ENCODE peak calls at places on chromosomes 1 and 21, in six cellular contexts. L is IMR-90, H is HEK293T, N is A549, I is K562, R is HepG2. Y is an unnamed sample.

GRCh38 chr1:229117664-229118300 is 153.1 kb upstream of the RAB4A start:
- DNase-seq in R (no peak), L (peak; percentile 49), I (no peak), N (no peak), H (no peak), Y (no peak)

GRCh38 chr1:147745271-147745670 is 15.1 kb downstream of the GJA5 start:
- DNase-seq in I (peak; percentile 27), H (no peak), N (no peak), R (no peak), L (no peak), Y (no peak)

GRCh38 chr1:232012773-232013386 is 386.3 kb downstream of the DISC1 start:
- DNase-seq in H (no peak), I (no peak), L (peak; percentile 96), R (no peak), N (no peak), Y (no peak)

GRCh38 chr1:45804671-45804973 is 1.2 kb downstream of the MAST2 start:
- DNase-seq in H (no peak), R (no peak), L (no peak), N (no peak), I (no peak), Y (no peak)

GRCh38 chr21:41369105-41369914 is 7.5 kb downstream of the MX2 start:
- DNase-seq in I (no peak), R (peak; percentile 40), L (no peak), N (no peak), H (no peak), Y (peak; percentile 42)

GRCh38 chr1:245932302-245932972 is 574.6 kb downstream of the SMYD3 start:
- DNase-seq in R (no peak), H (no peak), I (no peak), N (no peak), L (no peak), Y (no peak)

GRCh38 chr1:85201340-85202091 is 700 bp upstream of the SYDE2 start:
- DNase-seq in N (peak; percentile 44), H (peak; percentile 78), R (peak; percentile 52), L (peak; percentile 49), I (peak; percentile 76), Y (no peak)

GRCh38 chr1:73998348-73998959 is 199.5 kb downstream of the LRRIQ3 start:
- DNase-seq in N (peak; percentile 0), L (peak; percentile 32), R (peak; percentile 17), I (no peak), H (peak; percentile 30), Y (peak; percentile 1)

GRCh38 chr1:242017580-242018233 is 18.8 kb upstream of the MAP1LC3C start:
- DNase-seq in N (peak; percentile 72), R (peak; percentile 47), H (peak; percentile 85), L (peak; percentile 21), I (peak; percentile 80), Y (no peak)

GRCh38 chr1:237166593-237167077 is 124.7 kb downstream of the RYR2 start:
- DNase-seq in I (no peak), N (no peak), H (no peak), L (peak; percentile 25), R (no peak), Y (no peak)

GRCh38 chr1:64251971-64252370 is 48.5 kb downstream of the UBE2U start:
- DNase-seq in N (no peak), R (no peak), L (no peak), I (no peak), H (no peak), Y (no peak)

GRCh38 chr1:55275976-55276375 is 60.8 kb upstream of the USP24 start:
- DNase-seq in H (no peak), R (no peak), L (peak; percentile 28), I (peak; percentile 69), N (no peak), Y (no peak)

GRCh38 chr1:182634306-182635072 is 30.3 kb upstream of the RGS16 start:
- DNase-seq in R (no peak), H (no peak), L (no peak), I (no peak), N (no peak), Y (no peak)

GRCh38 chr1:224502459-224503160 is 68.0 kb upstream of the WDR26 start:
- DNase-seq in L (no peak), I (peak; percentile 40), H (peak; percentile 39), N (no peak), R (no peak), Y (no peak)

DNA sequence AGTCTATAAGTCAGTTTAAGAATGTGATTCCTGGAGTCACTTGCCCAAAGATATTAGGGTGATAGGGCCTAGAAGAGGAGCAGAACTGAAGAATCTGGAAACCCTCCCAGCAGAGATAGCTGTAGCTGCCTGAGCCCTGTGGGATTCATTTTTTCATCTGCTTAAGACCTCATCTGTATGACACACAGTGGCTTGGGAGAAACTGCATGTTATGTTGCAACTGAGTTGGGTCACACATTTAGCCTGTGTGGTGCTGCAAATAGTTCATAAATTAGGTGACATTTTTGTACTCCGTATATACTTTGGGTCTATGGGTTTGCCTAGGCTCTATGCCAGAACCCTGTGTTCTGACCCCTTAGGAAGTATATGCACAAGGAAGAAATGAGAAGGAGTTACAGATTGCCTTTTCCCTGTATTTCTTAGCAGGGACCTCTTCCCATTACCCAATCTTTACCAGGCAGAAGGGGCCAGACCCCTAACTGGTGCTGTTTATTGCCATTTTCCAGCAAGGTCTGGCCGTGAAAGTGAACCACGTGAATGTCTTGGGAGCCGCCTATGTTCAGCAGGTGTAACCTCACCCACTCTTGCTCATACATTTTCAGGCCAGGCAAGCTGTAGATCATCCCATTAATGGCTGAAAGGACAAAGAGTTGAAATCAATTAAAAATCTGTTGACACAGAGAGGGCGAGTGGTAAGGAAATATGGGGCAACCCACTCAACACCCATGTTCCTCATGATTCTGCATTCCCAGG is 41.9 kb upstream of the SLC19A2 start:
- DNase-seq in N (no peak), L (peak; percentile 12), R (no peak), I (no peak), H (no peak), Y (no peak)
- TF ChIP-seq BHLHE40 in N (no peak), L (no peak), R (no peak), I (no peak), H (no peak), Y (no peak)

GRCh38 chr1:41048540-41048939 is 27.0 kb upstream of the SLFNL1 start:
- DNase-seq in H (no peak), L (no peak), N (no peak), R (no peak), I (peak; percentile 45), Y (no peak)

GRCh38 chr1:41046347-41046775 is 24.8 kb upstream of the SLFNL1 start:
- DNase-seq in R (no peak), L (no peak), N (no peak), I (no peak), H (no peak), Y (no peak)

GRCh38 chr1:41041866-41042265 is 20.3 kb upstream of the SLFNL1 start:
- DNase-seq in I (no peak), L (peak; percentile 58), N (no peak), R (no peak), H (no peak), Y (no peak)

GRCh38 chr1:41044197-41044596 is 22.7 kb upstream of the SLFNL1 start:
- DNase-seq in N (no peak), H (no peak), R (no peak), L (no peak), I (no peak), Y (no peak)

GRCh38 chr1:41045740-41046139 is 24.2 kb upstream of the SLFNL1 start:
- DNase-seq in R (no peak), H (no peak), N (no peak), I (no peak), L (peak; percentile 38), Y (no peak)
- TF ChIP-seq BHLHE40 in R (no peak), H (no peak), N (no peak), I (no peak), L (no peak), Y (no peak)

GRCh38 chr1:25222606-25223005 is 9.7 kb downstream of the SYF2 start:
- DNase-seq in I (no peak), R (no peak), H (no peak), N (no peak), L (no peak), Y (no peak)

GRCh38 chr1:25217015-25217414 is 15.3 kb downstream of the SYF2 start:
- DNase-seq in L (no peak), I (no peak), H (no peak), N (no peak), R (no peak), Y (no peak)

GRCh38 chr1:25220666-25221065 is 11.6 kb downstream of the SYF2 start:
- DNase-seq in R (no peak), I (no peak), H (no peak), L (no peak), N (no peak), Y (no peak)

GRCh38 chr1:25217598-25218232 is 14.6 kb downstream of the SYF2 start:
- DNase-seq in R (no peak), I (no peak), L (no peak), H (no peak), N (no peak), Y (no peak)

GRCh38 chr1:25219661-25220251 is 12.5 kb downstream of the SYF2 start:
- DNase-seq in I (no peak), H (no peak), R (no peak), L (no peak), N (no peak), Y (no peak)
- TF ChIP-seq BHLHE40 in I (no peak), H (no peak), R (no peak), L (no peak), N (no peak), Y (no peak)

GRCh38 chr1:28577052-28577678 is 14.9 kb upstream of the RAB42 start:
- DNase-seq in H (no peak), R (peak; percentile 25), I (peak; percentile 49), N (no peak), L (no peak), Y (no peak)
- TF ChIP-seq BHLHE40 in H (no peak), R (no peak), I (no peak), N (no peak), L (no peak), Y (no peak)

GRCh38 chr1:7810395-7810794 is 26.3 kb downstream of the PER3 start:
- DNase-seq in N (no peak), R (no peak), L (peak; percentile 96), H (no peak), I (peak; percentile 51), Y (no peak)

GRCh38 chr1:7813677-7814373 is 29.7 kb downstream of the PER3 start:
- DNase-seq in N (no peak), I (no peak), H (no peak), R (no peak), L (no peak), Y (no peak)

GRCh38 chr1:7809742-7810141 is 25.7 kb downstream of the PER3 start:
- DNase-seq in H (no peak), I (no peak), N (no peak), L (no peak), R (no peak), Y (no peak)

GRCh38 chr1:7805460-7805859 is 21.4 kb downstream of the PER3 start:
- DNase-seq in R (no peak), I (no peak), H (no peak), L (no peak), N (no peak), Y (no peak)

GRCh38 chr1:7808253-7808844 is 24.3 kb downstream of the PER3 start:
- DNase-seq in N (no peak), R (peak; percentile 30), L (peak; percentile 40), H (peak; percentile 15), I (peak; percentile 25), Y (no peak)
- TF ChIP-seq BHLHE40 in N (no peak), R (no peak), L (no peak), H (no peak), I (no peak), Y (no peak)

GRCh38 chr21:43699933-43700599 is 18.9 kb upstream of the PDXK start:
- DNase-seq in L (no peak), R (no peak), N (no peak), I (no peak), H (no peak), Y (no peak)
- TF ChIP-seq BHLHE40 in L (no peak), R (no peak), N (no peak), I (no peak), H (no peak), Y (no peak)

Y was measured in GM12878.